ENCODE peak calls at places on chromosomes 3 and 15, in nine cellular contexts. T, S, D, U, Z, F, J, P and W are unnamed samples.
A peak's percentile ranks its signal among the peaks of the same experiment; 100 is the strongest.

GRCh38 chr15:67186226-67186649 is 68.2 kb downstream of the AAGAB start:
- DNase-seq in T (no peak), S (no peak), D (peak; percentile 74), U (no peak), Z (no peak), F (no peak), J (no peak), P (peak; percentile 91), W (peak; percentile 7)

GRCh38 chr3:85427467-85427866 is 468.7 kb downstream of the CADM2 start:
- DNase-seq in T (no peak), S (no peak), D (no peak), U (no peak), Z (no peak), F (no peak), J (no peak), P (no peak), W (no peak)

GRCh38 chr15:75452968-75453702 is 1.6 kb upstream of the SIN3A start:
- DNase-seq in T (peak; percentile 17), S (peak; percentile 26), D (peak; percentile 51), U (no peak), Z (peak; percentile 12), F (peak; percentile 83), J (peak; percentile 53), P (peak; percentile 79), W (peak; percentile 58)

GRCh38 chr3:79306939-79307590 is 460.7 kb downstream of the ROBO1 start:
- DNase-seq in T (no peak), S (no peak), D (no peak), U (peak; percentile 26), Z (no peak), F (no peak), J (no peak), P (no peak), W (no peak)

GRCh38 chr3:39208463-39209055 is 16.2 kb upstream of the XIRP1 start:
- DNase-seq in T (peak; percentile 50), S (peak; percentile 20), D (peak; percentile 55), U (peak; percentile 56), Z (peak; percentile 39), F (no peak), J (no peak), P (peak; percentile 78), W (peak; percentile 69)

GRCh38 chr3:47283596-47284364 is 1.0 kb downstream of the KLHL18 start:
- DNase-seq in T (peak; percentile 12), S (peak; percentile 16), D (no peak), U (no peak), Z (no peak), F (no peak), J (no peak), P (no peak), W (no peak)

GRCh38 chr15:74269362-74270035 is 33.4 kb downstream of the CCDC33 start:
- DNase-seq in T (no peak), S (no peak), D (no peak), U (no peak), Z (no peak), F (peak; percentile 14), J (no peak), P (no peak), W (no peak)

GRCh38 chr3:111862415-111862814 is 3.4 kb downstream of the PHLDB2 start:
- DNase-seq in T (peak; percentile 18), S (no peak), D (no peak), U (no peak), Z (no peak), F (no peak), J (no peak), P (no peak), W (no peak)

GRCh38 chr15:68653031-68653635 is 74.3 kb downstream of the CORO2B start:
- DNase-seq in T (no peak), S (no peak), D (no peak), U (no peak), Z (no peak), F (no peak), J (no peak), P (no peak), W (no peak)

GRCh38 chr3:142272200-142272891 is 47.0 kb upstream of the GK5 start:
- DNase-seq in T (no peak), S (no peak), D (no peak), U (peak; percentile 71), Z (no peak), F (no peak), J (peak; percentile 57), P (no peak), W (no peak)

GRCh38 chr3:145939431-145939830 is 221.6 kb downstream of the PLOD2 start:
- DNase-seq in T (no peak), S (no peak), D (no peak), U (no peak), Z (no peak), F (no peak), J (no peak), P (no peak), W (no peak)

DNA sequence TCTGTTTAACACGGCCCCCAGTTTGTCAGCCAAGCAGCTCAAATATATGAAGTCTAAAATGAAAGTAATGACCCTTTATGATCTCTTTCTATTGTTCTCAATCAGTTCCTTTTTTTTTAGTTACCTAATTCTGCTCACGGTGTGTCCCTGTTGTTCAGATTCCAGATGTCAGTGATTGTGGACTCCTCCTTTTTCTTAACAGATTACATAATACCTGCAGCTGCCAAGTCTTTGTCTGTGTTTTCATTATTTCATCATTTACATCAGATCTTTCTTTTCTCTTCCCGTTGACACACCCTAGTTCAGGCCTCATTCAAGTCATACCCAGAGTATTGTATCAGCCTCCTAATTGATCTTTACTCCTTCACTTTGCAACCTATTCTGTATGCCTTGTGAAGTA is 56.1 kb upstream of the SKIL start:
- DNase-seq in T (peak; percentile 44), S (no peak), D (no peak), U (peak; percentile 32), Z (peak; percentile 3), F (no peak), J (no peak), P (no peak), W (no peak)
- H3K4me3 ChIP-seq in T (no peak overlapping the region), S (no peak overlapping the region), D (no peak overlapping the region), U (no peak overlapping the region), Z (no peak overlapping the region), F (no peak overlapping the region), J (no peak overlapping the region), P (no peak overlapping the region), W (no peak overlapping the region)

GRCh38 chr3:66572938-66573710 is 72.3 kb upstream of the LRIG1 start:
- DNase-seq in T (no peak), S (no peak), D (no peak), U (no peak), Z (no peak), F (no peak), J (no peak), P (no peak), W (no peak)
- H3K4me3 ChIP-seq in T (no peak overlapping the region), S (no peak overlapping the region), D (no peak overlapping the region), U (no peak overlapping the region), Z (no peak overlapping the region), F (no peak overlapping the region), J (no peak overlapping the region), P (no peak overlapping the region), W (no peak overlapping the region)

DNA sequence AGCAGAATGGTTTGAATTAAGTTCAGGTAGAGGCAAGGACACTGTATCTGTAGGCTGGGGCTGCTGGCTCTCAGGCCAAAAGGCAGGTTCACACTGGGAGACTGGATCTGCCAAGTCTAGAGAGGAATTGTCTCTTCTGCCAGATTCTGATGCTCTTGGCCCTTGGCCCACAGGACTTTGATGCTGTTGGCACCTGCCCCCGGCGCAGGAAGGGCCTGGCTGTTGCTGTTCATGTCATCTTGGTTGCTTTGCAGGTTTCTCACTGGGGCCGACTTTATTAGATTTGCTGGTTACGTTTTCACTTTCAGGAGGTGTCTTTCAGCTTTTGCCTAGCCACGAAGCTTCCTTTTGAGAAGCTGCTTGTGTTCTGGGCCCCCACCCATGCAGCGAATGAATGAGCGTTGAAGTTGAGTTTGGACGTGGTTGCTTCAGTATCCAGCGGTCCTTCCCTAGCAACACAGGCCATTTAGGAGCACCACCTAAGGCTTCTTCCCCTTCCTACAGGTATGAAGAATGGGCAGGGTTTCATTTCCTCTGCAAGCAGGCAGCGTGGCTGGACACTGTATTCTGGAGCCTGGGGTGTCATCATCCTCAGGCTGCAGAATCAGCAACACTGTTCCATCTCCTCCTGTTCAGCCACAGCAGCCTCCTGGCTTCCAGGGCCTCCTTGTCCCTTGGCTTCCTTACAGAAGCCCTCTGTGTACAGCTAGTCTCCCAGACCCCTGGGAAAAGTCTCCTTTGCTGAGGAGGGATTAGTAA is 65.6 kb upstream of the PRR23C start:
- DNase-seq in T (no peak), S (no peak), D (peak; percentile 29), U (no peak), Z (no peak), F (no peak), J (no peak), P (peak; percentile 63), W (no peak)
- H3K4me3 ChIP-seq in T (no peak overlapping the region), S (no peak overlapping the region), D (no peak overlapping the region), U (no peak overlapping the region), Z (no peak overlapping the region), F (no peak overlapping the region), J (no peak overlapping the region), P (no peak overlapping the region), W (no peak overlapping the region)

GRCh38 chr3:169604568-169604967 is 58.9 kb downstream of the MECOM start:
- DNase-seq in T (peak; percentile 4), S (no peak), D (no peak), U (no peak), Z (no peak), F (no peak), J (no peak), P (no peak), W (no peak)
- H3K4me3 ChIP-seq in T (no peak overlapping the region), S (no peak overlapping the region), D (no peak overlapping the region), U (no peak overlapping the region), Z (no peak overlapping the region), F (no peak overlapping the region), J (no peak overlapping the region), P (no peak overlapping the region), W (no peak overlapping the region)

GRCh38 chr15:69941931-69942471 is 155.7 kb downstream of the TLE3 start:
- DNase-seq in T (no peak), S (no peak), D (no peak), U (no peak), Z (no peak), F (no peak), J (no peak), P (no peak), W (no peak)

GRCh38 chr15:69943637-69944036 is 154.1 kb downstream of the TLE3 start:
- DNase-seq in T (no peak), S (no peak), D (no peak), U (no peak), Z (no peak), F (no peak), J (no peak), P (no peak), W (no peak)

GRCh38 chr15:69941206-69941605 is 156.5 kb downstream of the TLE3 start:
- DNase-seq in T (no peak), S (no peak), D (no peak), U (no peak), Z (no peak), F (no peak), J (no peak), P (no peak), W (no peak)

GRCh38 chr15:69939513-69940440 is 157.9 kb downstream of the TLE3 start:
- DNase-seq in T (peak; percentile 8), S (no peak), D (no peak), U (no peak), Z (no peak), F (no peak), J (no peak), P (no peak), W (no peak)

DNA sequence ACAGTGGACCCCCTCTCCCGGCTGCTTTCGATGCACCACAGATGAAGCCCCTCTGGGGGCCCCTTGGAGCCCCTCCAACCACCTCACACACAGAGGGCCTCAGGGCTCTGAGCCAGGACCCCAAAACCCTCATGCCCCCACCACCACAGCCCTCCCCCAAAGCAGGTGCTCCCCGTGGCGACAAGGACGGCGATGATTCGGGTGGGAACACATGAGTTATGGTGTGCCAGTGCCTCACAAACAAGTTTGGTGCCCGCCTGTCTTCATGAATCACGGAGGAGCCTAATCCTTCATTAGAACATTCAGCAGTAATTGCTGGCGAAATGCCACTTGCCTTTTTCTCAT is 157.3 kb downstream of the TLE3 start:
- DNase-seq in T (no peak), S (no peak), D (no peak), U (no peak), Z (no peak), F (no peak), J (no peak), P (no peak), W (no peak)
- H3K4me3 ChIP-seq in T (no peak overlapping the region), S (no peak overlapping the region), D (no peak overlapping the region), U (no peak overlapping the region), Z (no peak overlapping the region), F (no peak overlapping the region), J (no peak overlapping the region), P (no peak overlapping the region), W (no peak overlapping the region)